ENCODE peak calls at places on chromosome 3, in nine cellular contexts. G, F, S, B, H, K, M, A and N are unnamed samples.
A peak's percentile ranks its signal among the peaks of the same experiment; 100 is the strongest.

GRCh38 chr3:188286087-188286513 is 132.1 kb downstream of the LPP start:
- DNase-seq in G (peak; percentile 19), F (peak; percentile 97), S (no peak), B (no peak), H (no peak), K (no peak), M (no peak), A (no peak), N (no peak)

GRCh38 chr3:142987707-142988106 is 13.7 kb upstream of the U2SURP start:
- DNase-seq in G (no peak), F (peak; percentile 73), S (no peak), B (no peak), H (no peak), K (peak; percentile 12), M (no peak), A (no peak), N (no peak)

GRCh38 chr3:197503652-197504051 is 52.1 kb downstream of the BDH1 start:
- DNase-seq in G (no peak), F (no peak), S (no peak), B (no peak), H (no peak), K (no peak), M (no peak), A (no peak), N (no peak)

GRCh38 chr3:76063019-76063418 is 277.7 kb upstream of the ZNF717 start:
- DNase-seq in G (no peak), F (peak; percentile 21), S (no peak), B (peak; percentile 21), H (no peak), K (peak; percentile 65), M (no peak), A (no peak), N (no peak)

GRCh38 chr3:76698136-76698535 is 341.8 kb upstream of the ROBO2 start:
- DNase-seq in G (no peak), F (no peak), S (no peak), B (no peak), H (no peak), K (no peak), M (no peak), A (no peak), N (no peak)

GRCh38 chr3:66363133-66363532 is 137.7 kb downstream of the LRIG1 start:
- DNase-seq in G (no peak), F (no peak), S (no peak), B (no peak), H (no peak), K (no peak), M (no peak), A (no peak), N (no peak)

GRCh38 chr3:27616031-27616430 is 106.1 kb downstream of the EOMES start:
- DNase-seq in G (no peak), F (no peak), S (no peak), B (peak; percentile 53), H (peak; percentile 87), K (peak; percentile 29), M (no peak), A (no peak), N (no peak)

GRCh38 chr3:15858547-15859506 is 61.0 kb upstream of the ANKRD28 start:
- DNase-seq in G (no peak), F (peak; percentile 10), S (no peak), B (peak; percentile 76), H (peak; percentile 31), K (peak; percentile 68), M (peak; percentile 80), A (peak; percentile 96), N (peak; percentile 30)

GRCh38 chr3:141070727-141071357 is 19.7 kb downstream of the SPSB4 start:
- DNase-seq in G (no peak), F (no peak), S (no peak), B (no peak), H (no peak), K (peak; percentile 14), M (no peak), A (no peak), N (no peak)

GRCh38 chr3:106425021-106425420 is 556.2 kb upstream of the CBLB start:
- DNase-seq in G (no peak), F (peak; percentile 87), S (no peak), B (no peak), H (no peak), K (no peak), M (no peak), A (no peak), N (no peak)

GRCh38 chr3:182370949-182371348 is 422.4 kb upstream of the ATP11B start:
- DNase-seq in G (no peak), F (no peak), S (no peak), B (no peak), H (no peak), K (no peak), M (no peak), A (no peak), N (no peak)

GRCh38 chr3:58659051-58659675 is 7.4 kb downstream of the FAM3D start:
- DNase-seq in G (peak; percentile 38), F (peak; percentile 72), S (no peak), B (peak; percentile 62), H (no peak), K (peak; percentile 21), M (peak; percentile 54), A (peak; percentile 40), N (no peak)

GRCh38 chr3:43013743-43014155 is 34.6 kb downstream of the GASK1A start:
- DNase-seq in G (no peak), F (no peak), S (no peak), B (no peak), H (no peak), K (no peak), M (no peak), A (no peak), N (no peak)

GRCh38 chr3:117281371-117281770 is 571.8 kb downstream of the TUSC7 start:
- DNase-seq in G (no peak), F (no peak), S (no peak), B (no peak), H (no peak), K (no peak), M (no peak), A (no peak), N (no peak)

GRCh38 chr3:113051827-113052226 is 61.0 kb downstream of the GTPBP8 start:
- DNase-seq in G (no peak), F (peak; percentile 25), S (peak; percentile 2), B (no peak), H (no peak), K (peak; percentile 7), M (no peak), A (no peak), N (no peak)

GRCh38 chr3:100040846-100041245 is 73.5 kb downstream of the FILIP1L start:
- DNase-seq in G (no peak), F (peak; percentile 74), S (no peak), B (no peak), H (no peak), K (no peak), M (no peak), A (no peak), N (no peak)

GRCh38 chr3:20340324-20340928 is 154.4 kb upstream of the SGO1 start:
- DNase-seq in G (peak; percentile 29), F (peak; percentile 86), S (peak; percentile 52), B (peak; percentile 81), H (peak; percentile 36), K (peak; percentile 58), M (peak; percentile 51), A (peak; percentile 75), N (peak; percentile 77)

GRCh38 chr3:62558549-62559112 is 185.3 kb upstream of the FEZF2 start:
- DNase-seq in G (no peak), F (peak; percentile 41), S (no peak), B (no peak), H (no peak), K (peak; percentile 4), M (no peak), A (peak; percentile 18), N (peak; percentile 57)

GRCh38 chr3:67018105-67018788 is 20.1 kb downstream of the KBTBD8 start:
- DNase-seq in G (no peak), F (peak; percentile 72), S (no peak), B (peak; percentile 73), H (peak; percentile 14), K (peak; percentile 55), M (peak; percentile 77), A (peak; percentile 83), N (no peak)

GRCh38 chr3:129614927-129615363 is 8.5 kb upstream of the PLXND1 start:
- DNase-seq in G (no peak), F (peak; percentile 60), S (no peak), B (peak; percentile 69), H (no peak), K (no peak), M (peak; percentile 62), A (no peak), N (no peak)

GRCh38 chr3:11651477-11651876 is 7.8 kb upstream of the VGLL4 start:
- DNase-seq in G (no peak), F (no peak), S (no peak), B (no peak), H (no peak), K (no peak), M (no peak), A (no peak), N (no peak)

GRCh38 chr3:97940034-97940433 is 32.2 kb downstream of the RIOX2 start:
- DNase-seq in G (no peak), F (no peak), S (no peak), B (peak; percentile 6), H (peak; percentile 21), K (peak; percentile 91), M (no peak), A (no peak), N (no peak)

GRCh38 chr3:113314923-113315322 is 103.6 kb downstream of the BOC start:
- DNase-seq in G (no peak), F (no peak), S (no peak), B (no peak), H (no peak), K (no peak), M (no peak), A (no peak), N (no peak)

GRCh38 chr3:133983126-133983525 is 46.6 kb downstream of the SLCO2A1 start:
- DNase-seq in G (no peak), F (no peak), S (no peak), B (no peak), H (no peak), K (no peak), M (no peak), A (no peak), N (no peak)

GRCh38 chr3:13966302-13966701 is 86.4 kb upstream of the WNT7A start:
- DNase-seq in G (no peak), F (no peak), S (no peak), B (no peak), H (no peak), K (no peak), M (no peak), A (no peak), N (no peak)

GRCh38 chr3:184563569-184563925 is 2.0 kb downstream of the EPHB3 start:
- DNase-seq in G (no peak), F (no peak), S (no peak), B (no peak), H (no peak), K (no peak), M (no peak), A (no peak), N (no peak)

GRCh38 chr3:129003578-129004112 is 2.5 kb downstream of the EFCC1 start:
- DNase-seq in G (no peak), F (no peak), S (no peak), B (peak; percentile 71), H (peak; percentile 77), K (peak; percentile 79), M (peak; percentile 75), A (peak; percentile 91), N (no peak)

GRCh38 chr3:146161725-146162047 is 702 bp upstream of the PLOD2 start:
- DNase-seq in G (peak; percentile 21), F (peak; percentile 75), S (no peak), B (no peak), H (peak; percentile 71), K (peak; percentile 69), M (peak; percentile 55), A (no peak), N (no peak)

GRCh38 chr3:148173836-148174235 is 523.9 kb upstream of the AGTR1 start:
- DNase-seq in G (no peak), F (peak; percentile 5), S (no peak), B (no peak), H (no peak), K (no peak), M (no peak), A (no peak), N (no peak)